ENCODE peak calls at places on chromosomes 13 and 19, in seven cellular contexts. One of them, this sample, is unnamed.

GRCh38 chr19:13022859-13023636 is 27.8 kb downstream of the NFIX start:
- DNase-seq in left ventricle myocardium inferior: peak
- DNase-seq in breast epithelium: peak
- DNase-seq in iPS DF 6.9: no peak
- DNase-seq in colonic mucosa: peak
- DNase-seq in PC-9: no peak
- DNase-seq in kidney epithelial cell: no peak
- DNase-seq in this sample: no peak

GRCh38 chr19:32416749-32417469 is 11.3 kb downstream of the DPY19L3 start:
- DNase-seq in left ventricle myocardium inferior: no peak
- DNase-seq in breast epithelium: no peak
- DNase-seq in iPS DF 6.9: no peak
- DNase-seq in colonic mucosa: no peak
- DNase-seq in PC-9: no peak
- DNase-seq in kidney epithelial cell: no peak
- DNase-seq in this sample: no peak

GRCh38 chr13:101795025-101795424 is 342.6 kb downstream of the ITGBL1 start:
- DNase-seq in left ventricle myocardium inferior: no peak
- DNase-seq in breast epithelium: no peak
- DNase-seq in iPS DF 6.9: no peak
- DNase-seq in colonic mucosa: no peak
- DNase-seq in PC-9: no peak
- DNase-seq in kidney epithelial cell: no peak
- DNase-seq in this sample: no peak

GRCh38 chr19:13209797-13210775 is 59.9 kb downstream of the IER2 start:
- DNase-seq in left ventricle myocardium inferior: no peak
- DNase-seq in breast epithelium: no peak
- DNase-seq in iPS DF 6.9: no peak
- DNase-seq in colonic mucosa: no peak
- DNase-seq in PC-9: no peak
- DNase-seq in kidney epithelial cell: no peak
- DNase-seq in this sample: no peak

GRCh38 chr13:69571606-69572323 is 535.9 kb upstream of the ATXN8OS start:
- DNase-seq in left ventricle myocardium inferior: no peak
- DNase-seq in breast epithelium: no peak
- DNase-seq in iPS DF 6.9: no peak
- DNase-seq in colonic mucosa: no peak
- DNase-seq in PC-9: no peak
- DNase-seq in kidney epithelial cell: peak
- DNase-seq in this sample: no peak

GRCh38 chr13:113777311-113778260 is 18.6 kb downstream of the TMEM255B start:
- DNase-seq in left ventricle myocardium inferior: no peak
- DNase-seq in breast epithelium: no peak
- DNase-seq in iPS DF 6.9: peak
- DNase-seq in colonic mucosa: no peak
- DNase-seq in PC-9: no peak
- DNase-seq in kidney epithelial cell: no peak
- DNase-seq in this sample: no peak

GRCh38 chr13:28579334-28579733 is 79.6 kb upstream of the POMP start:
- DNase-seq in left ventricle myocardium inferior: no peak
- DNase-seq in breast epithelium: no peak
- DNase-seq in iPS DF 6.9: no peak
- DNase-seq in colonic mucosa: no peak
- DNase-seq in PC-9: no peak
- DNase-seq in kidney epithelial cell: no peak
- DNase-seq in this sample: no peak

GRCh38 chr19:56866563-56866962 is 26.0 kb upstream of the PEG3 start:
- DNase-seq in left ventricle myocardium inferior: no peak
- DNase-seq in breast epithelium: no peak
- DNase-seq in iPS DF 6.9: no peak
- DNase-seq in colonic mucosa: no peak
- DNase-seq in PC-9: no peak
- DNase-seq in kidney epithelial cell: no peak
- DNase-seq in this sample: no peak

GRCh38 chr13:45623516-45624090 is 8.1 kb upstream of the ERICH6B start:
- DNase-seq in left ventricle myocardium inferior: no peak
- DNase-seq in breast epithelium: no peak
- DNase-seq in iPS DF 6.9: no peak
- DNase-seq in colonic mucosa: no peak
- DNase-seq in PC-9: no peak
- DNase-seq in kidney epithelial cell: no peak
- DNase-seq in this sample: peak

GRCh38 chr13:51158923-51159322 is 47.8 kb upstream of the C13orf42 start:
- DNase-seq in left ventricle myocardium inferior: no peak
- DNase-seq in breast epithelium: no peak
- DNase-seq in iPS DF 6.9: no peak
- DNase-seq in colonic mucosa: no peak
- DNase-seq in PC-9: no peak
- DNase-seq in kidney epithelial cell: no peak
- DNase-seq in this sample: no peak

GRCh38 chr13:51676739-51677138 is 92.5 kb downstream of the WDFY2 start:
- DNase-seq in left ventricle myocardium inferior: no peak
- DNase-seq in breast epithelium: no peak
- DNase-seq in iPS DF 6.9: no peak
- DNase-seq in colonic mucosa: no peak
- DNase-seq in PC-9: no peak
- DNase-seq in kidney epithelial cell: no peak
- DNase-seq in this sample: no peak

GRCh38 chr19:28445826-28446225 is 767.1 kb downstream of the UQCRFS1 start:
- DNase-seq in left ventricle myocardium inferior: no peak
- DNase-seq in breast epithelium: no peak
- DNase-seq in iPS DF 6.9: no peak
- DNase-seq in colonic mucosa: no peak
- DNase-seq in PC-9: no peak
- DNase-seq in kidney epithelial cell: no peak
- DNase-seq in this sample: no peak

GRCh38 chr13:110828705-110829104 is 86.2 kb downstream of the ANKRD10 start:
- DNase-seq in left ventricle myocardium inferior: no peak
- DNase-seq in breast epithelium: no peak
- DNase-seq in iPS DF 6.9: no peak
- DNase-seq in colonic mucosa: no peak
- DNase-seq in PC-9: no peak
- DNase-seq in kidney epithelial cell: no peak
- DNase-seq in this sample: no peak

GRCh38 chr19:11227201-11227886 is 12.1 kb upstream of the ANGPTL8 start:
- DNase-seq in left ventricle myocardium inferior: no peak
- DNase-seq in breast epithelium: no peak
- DNase-seq in iPS DF 6.9: peak
- DNase-seq in colonic mucosa: peak
- DNase-seq in PC-9: no peak
- DNase-seq in kidney epithelial cell: no peak
- DNase-seq in this sample: no peak

GRCh38 chr13:30868806-30869470 is 37.1 kb upstream of the MEDAG start:
- DNase-seq in left ventricle myocardium inferior: no peak
- DNase-seq in breast epithelium: no peak
- DNase-seq in iPS DF 6.9: no peak
- DNase-seq in colonic mucosa: no peak
- DNase-seq in PC-9: no peak
- DNase-seq in kidney epithelial cell: no peak
- DNase-seq in this sample: no peak

GRCh38 chr13:30957258-30957943 is 24.9 kb downstream of the TEX26 start:
- DNase-seq in left ventricle myocardium inferior: no peak
- DNase-seq in breast epithelium: no peak
- DNase-seq in iPS DF 6.9: no peak
- DNase-seq in colonic mucosa: no peak
- DNase-seq in PC-9: no peak
- DNase-seq in kidney epithelial cell: no peak
- DNase-seq in this sample: no peak

GRCh38 chr13:35648109-35648508 is 171.6 kb upstream of the MAB21L1 start:
- DNase-seq in left ventricle myocardium inferior: no peak
- DNase-seq in breast epithelium: no peak
- DNase-seq in iPS DF 6.9: no peak
- DNase-seq in colonic mucosa: no peak
- DNase-seq in PC-9: no peak
- DNase-seq in kidney epithelial cell: no peak
- DNase-seq in this sample: no peak

GRCh38 chr13:108070925-108071324 is 144.4 kb downstream of the LIG4 start:
- DNase-seq in left ventricle myocardium inferior: no peak
- DNase-seq in breast epithelium: no peak
- DNase-seq in iPS DF 6.9: no peak
- DNase-seq in colonic mucosa: no peak
- DNase-seq in PC-9: no peak
- DNase-seq in kidney epithelial cell: no peak
- DNase-seq in this sample: no peak

GRCh38 chr13:100674363-100674847 is at the start of gene TMTC4:
- DNase-seq in left ventricle myocardium inferior: no peak
- DNase-seq in breast epithelium: no peak
- DNase-seq in iPS DF 6.9: no peak
- DNase-seq in colonic mucosa: no peak
- DNase-seq in PC-9: no peak
- DNase-seq in kidney epithelial cell: no peak
- DNase-seq in this sample: no peak

DNA sequence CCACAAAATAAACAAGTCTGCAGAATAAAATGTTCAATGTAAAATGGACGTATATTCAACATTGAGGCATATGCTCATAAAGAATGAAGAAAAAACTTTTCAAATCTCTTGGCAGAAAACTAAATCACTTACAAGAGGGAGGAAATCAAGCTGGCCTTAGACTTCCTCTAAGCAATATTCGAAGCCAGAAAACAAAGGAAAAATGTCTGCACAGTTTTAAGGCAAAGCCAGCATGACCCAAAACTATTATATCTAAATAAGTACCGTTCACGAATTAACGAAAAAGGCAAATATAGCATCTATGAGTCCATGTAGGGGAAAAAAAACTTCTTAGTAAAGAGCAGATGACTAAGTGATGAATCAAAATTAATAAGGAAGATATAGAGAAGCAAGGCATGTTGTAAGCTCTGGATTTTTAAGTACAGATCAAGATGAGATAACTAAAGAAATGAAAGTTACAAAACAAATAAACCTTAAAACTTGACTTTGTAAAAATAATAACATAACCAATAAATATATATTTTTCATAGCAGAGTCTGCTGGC is 101.3 kb downstream of the KCNRG start:
- DNase-seq in left ventricle myocardium inferior: no peak
- DNase-seq in breast epithelium: no peak
- DNase-seq in iPS DF 6.9: no peak
- DNase-seq in colonic mucosa: no peak
- DNase-seq in PC-9: no peak
- DNase-seq in kidney epithelial cell: no peak
- DNase-seq in this sample: no peak
- H3K4me3 ChIP-seq in left ventricle myocardium inferior: peak
- H3K4me3 ChIP-seq in breast epithelium: no peak
- H3K4me3 ChIP-seq in iPS DF 6.9: no peak
- H3K4me3 ChIP-seq in colonic mucosa: no peak
- H3K4me3 ChIP-seq in PC-9: no peak
- H3K4me3 ChIP-seq in kidney epithelial cell: no peak
- H3K4me3 ChIP-seq in this sample: no peak

DNA sequence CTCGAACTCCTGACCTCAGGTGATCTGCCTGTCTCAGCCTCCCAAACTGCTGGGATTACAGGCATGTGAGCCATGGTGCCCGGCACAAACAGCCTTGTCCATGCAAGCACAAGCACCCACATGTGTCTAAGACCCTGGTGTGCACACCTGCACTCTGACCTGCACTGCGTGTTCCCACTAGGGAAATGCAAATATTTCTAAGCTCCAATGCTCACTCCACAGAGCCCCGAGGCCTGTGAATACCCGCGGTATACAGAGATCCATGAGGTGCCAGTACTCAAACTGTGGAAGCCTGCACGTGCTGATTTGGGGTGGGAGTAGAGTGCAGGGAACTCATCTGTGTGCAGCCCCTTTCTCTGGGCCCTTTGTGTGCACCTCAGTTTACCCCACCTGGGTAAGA is 14.7 kb downstream of the GADD45B start:
- DNase-seq in left ventricle myocardium inferior: no peak
- DNase-seq in breast epithelium: no peak
- DNase-seq in iPS DF 6.9: no peak
- DNase-seq in colonic mucosa: no peak
- DNase-seq in PC-9: no peak
- DNase-seq in kidney epithelial cell: no peak
- DNase-seq in this sample: no peak
- H3K4me3 ChIP-seq in left ventricle myocardium inferior: no peak
- H3K4me3 ChIP-seq in breast epithelium: no peak
- H3K4me3 ChIP-seq in iPS DF 6.9: no peak
- H3K4me3 ChIP-seq in colonic mucosa: no peak
- H3K4me3 ChIP-seq in PC-9: no peak
- H3K4me3 ChIP-seq in kidney epithelial cell: no peak
- H3K4me3 ChIP-seq in this sample: no peak

GRCh38 chr19:35105411-35106290 is 10.0 kb upstream of the FXYD3 start:
- DNase-seq in left ventricle myocardium inferior: no peak
- DNase-seq in breast epithelium: no peak
- DNase-seq in iPS DF 6.9: no peak
- DNase-seq in colonic mucosa: no peak
- DNase-seq in PC-9: no peak
- DNase-seq in kidney epithelial cell: no peak
- DNase-seq in this sample: no peak

GRCh38 chr19:35105047-35105410 is 10.6 kb upstream of the FXYD3 start:
- DNase-seq in left ventricle myocardium inferior: no peak
- DNase-seq in breast epithelium: no peak
- DNase-seq in iPS DF 6.9: no peak
- DNase-seq in colonic mucosa: no peak
- DNase-seq in PC-9: no peak
- DNase-seq in kidney epithelial cell: no peak
- DNase-seq in this sample: no peak

GRCh38 chr19:35107541-35107939 is 8.1 kb upstream of the FXYD3 start:
- DNase-seq in left ventricle myocardium inferior: no peak
- DNase-seq in breast epithelium: peak
- DNase-seq in iPS DF 6.9: no peak
- DNase-seq in colonic mucosa: peak
- DNase-seq in PC-9: peak
- DNase-seq in kidney epithelial cell: no peak
- DNase-seq in this sample: no peak

GRCh38 chr19:35106898-35107540 is 8.6 kb upstream of the FXYD3 start:
- DNase-seq in left ventricle myocardium inferior: no peak
- DNase-seq in breast epithelium: no peak
- DNase-seq in iPS DF 6.9: no peak
- DNase-seq in colonic mucosa: no peak
- DNase-seq in PC-9: no peak
- DNase-seq in kidney epithelial cell: no peak
- DNase-seq in this sample: no peak

GRCh38 chr19:35106291-35106583 is 9.4 kb upstream of the FXYD3 start:
- DNase-seq in left ventricle myocardium inferior: no peak
- DNase-seq in breast epithelium: no peak
- DNase-seq in iPS DF 6.9: no peak
- DNase-seq in colonic mucosa: no peak
- DNase-seq in PC-9: no peak
- DNase-seq in kidney epithelial cell: no peak
- DNase-seq in this sample: no peak
- H3K4me3 ChIP-seq in left ventricle myocardium inferior: no peak
- H3K4me3 ChIP-seq in breast epithelium: no peak
- H3K4me3 ChIP-seq in iPS DF 6.9: no peak
- H3K4me3 ChIP-seq in colonic mucosa: no peak
- H3K4me3 ChIP-seq in PC-9: no peak
- H3K4me3 ChIP-seq in kidney epithelial cell: no peak
- H3K4me3 ChIP-seq in this sample: no peak

DNA sequence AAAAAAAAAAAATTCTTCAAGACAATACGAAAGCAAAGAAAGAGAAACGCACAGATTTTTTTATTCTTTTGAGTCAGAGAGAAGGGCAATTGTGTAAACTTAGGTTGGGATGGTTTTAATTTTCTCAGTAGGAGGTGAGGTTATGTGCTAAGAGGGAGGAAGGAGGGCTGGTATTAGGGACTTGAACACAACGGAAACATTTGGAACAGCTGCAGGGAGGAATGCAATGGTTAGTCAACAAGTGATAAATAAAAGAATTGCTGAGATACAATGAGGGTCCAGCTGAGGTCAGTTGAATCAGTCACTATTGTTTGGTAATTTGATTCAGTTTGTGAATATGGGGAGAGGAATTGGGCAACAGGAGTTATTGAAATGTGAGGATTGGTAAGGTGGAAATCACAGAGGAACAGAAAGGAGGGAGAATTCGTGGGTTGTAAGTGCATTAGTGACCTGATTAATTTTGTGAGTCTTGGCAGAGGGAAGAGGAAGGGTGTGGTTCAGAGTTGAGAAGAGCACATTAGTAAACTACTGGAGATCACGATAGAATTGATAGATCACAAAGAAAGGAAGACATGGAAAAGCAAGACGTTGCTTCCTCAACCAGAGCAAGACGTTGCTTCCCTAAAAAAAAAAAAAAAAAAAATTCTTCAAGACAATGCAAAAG is 499.5 kb upstream of the SPRY2 start:
- DNase-seq in left ventricle myocardium inferior: no peak
- DNase-seq in breast epithelium: no peak
- DNase-seq in iPS DF 6.9: no peak
- DNase-seq in colonic mucosa: no peak
- DNase-seq in PC-9: no peak
- DNase-seq in kidney epithelial cell: no peak
- DNase-seq in this sample: no peak
- H3K4me3 ChIP-seq in left ventricle myocardium inferior: no peak
- H3K4me3 ChIP-seq in breast epithelium: no peak
- H3K4me3 ChIP-seq in iPS DF 6.9: no peak
- H3K4me3 ChIP-seq in colonic mucosa: no peak
- H3K4me3 ChIP-seq in PC-9: no peak
- H3K4me3 ChIP-seq in kidney epithelial cell: no peak
- H3K4me3 ChIP-seq in this sample: no peak

This sample was measured in Jurkat, Clone E6-1.